ENCODE peak calls at places on chromosomes 16 and 17, in ten cellular contexts. M, F, V, K, X, Y, D, I, R and J are unnamed samples.

GRCh38 chr16:86252596-86252995 is 257.7 kb upstream of the FOXF1 start:
- DNase-seq in R (no peak), K (peak), X (no peak), V (peak), D (no peak), Y (no peak), F (peak), I (peak), M (no peak), J (peak)

GRCh38 chr17:3574231-3574630 is 16.6 kb upstream of the TRPV3 start:
- DNase-seq in F (no peak), X (no peak), I (no peak), K (no peak), Y (no peak), V (no peak), D (no peak), R (no peak), M (no peak), J (no peak)

GRCh38 chr16:57994778-57995177 is 5.7 kb downstream of the ZNF319 start:
- DNase-seq in I (peak), F (peak), X (no peak), M (peak), R (no peak), Y (peak), D (peak), K (peak), V (peak), J (peak)

GRCh38 chr17:7191571-7192270 is 12.6 kb upstream of the ASGR1 start:
- DNase-seq in Y (no peak), F (peak), M (no peak), D (no peak), K (peak), I (peak), V (peak), X (no peak), R (no peak), J (peak)

GRCh38 chr17:78935419-78936323 is 10.5 kb upstream of the TIMP2 start:
- DNase-seq in R (peak), K (peak), F (peak), M (peak), Y (no peak), I (peak), D (no peak), X (peak), V (peak), J (peak)

GRCh38 chr17:47165137-47165536 is 24.0 kb downstream of the CDC27 start:
- DNase-seq in I (no peak), R (no peak), D (no peak), F (peak), M (no peak), X (no peak), K (no peak), Y (no peak), V (no peak), J (no peak)

GRCh38 chr17:64074704-64075484 is 54.5 kb upstream of the ICAM2 start:
- DNase-seq in R (no peak), V (no peak), X (no peak), D (no peak), K (peak), M (no peak), F (peak), I (no peak), Y (no peak), J (no peak)

GRCh38 chr17:77615672-77616242 is 342.7 kb upstream of the TNRC6C start:
- DNase-seq in M (no peak), X (no peak), D (no peak), F (peak), V (no peak), R (no peak), Y (no peak), I (no peak), K (no peak), J (no peak)

GRCh38 chr17:80960797-80961452 is 30.7 kb upstream of the CHMP6 start:
- DNase-seq in V (no peak), Y (no peak), D (peak), R (no peak), F (no peak), M (peak), X (no peak), I (no peak), K (no peak), J (no peak)

GRCh38 chr16:47408491-47408890 is 52.4 kb downstream of the ITFG1 start:
- DNase-seq in K (no peak), V (no peak), M (no peak), R (no peak), Y (no peak), F (no peak), X (no peak), I (no peak), D (no peak), J (no peak)

GRCh38 chr16:69724981-69725479 is 1.3 kb downstream of the NQO1 start:
- DNase-seq in Y (no peak), V (no peak), M (no peak), K (peak), X (no peak), F (peak), I (no peak), R (peak), D (no peak), J (no peak)

GRCh38 chr17:36850794-36851193 is 86.5 kb upstream of the LHX1 start:
- DNase-seq in V (peak), M (no peak), R (no peak), K (peak), X (peak), Y (peak), I (no peak), D (no peak), F (peak), J (no peak)

GRCh38 chr16:11402051-11402744 is 56.9 kb downstream of the RMI2 start:
- DNase-seq in X (no peak), Y (no peak), D (peak), K (no peak), F (peak), R (no peak), V (peak), M (no peak), I (peak), J (peak)

GRCh38 chr17:74055508-74056160 is 147.8 kb upstream of the RPL38 start:
- DNase-seq in D (no peak), F (no peak), R (no peak), Y (no peak), I (no peak), K (no peak), V (no peak), M (no peak), X (no peak), J (no peak)

GRCh38 chr16:57252148-57252721 is 7.2 kb downstream of the ARL2BP start:
- DNase-seq in K (no peak), D (no peak), R (no peak), F (no peak), V (no peak), M (no peak), X (no peak), Y (no peak), I (no peak), J (no peak)

GRCh38 chr17:18241229-18241871 is 15.9 kb downstream of the LLGL1 start:
- DNase-seq in I (no peak), M (no peak), D (no peak), Y (no peak), F (no peak), R (no peak), K (no peak), V (no peak), X (no peak), J (no peak)

GRCh38 chr16:65576631-65577030 is 454.8 kb upstream of the CDH11 start:
- DNase-seq in V (no peak), Y (no peak), M (no peak), F (peak), D (no peak), X (no peak), I (peak), R (no peak), K (no peak), J (no peak)
- TF ChIP-seq CTCF in V (no peak), Y (no peak), M (no peak), F (peak), D (no peak), X (no peak), I (peak), R (no peak), K (no peak), J (no peak)

GRCh38 chr17:75261336-75262111 is at the start of the genes GGA3 and MRPS7:
- DNase-seq in D (peak), R (peak), X (peak), I (peak), M (peak), V (peak), F (peak), Y (peak), K (peak), J (peak)

GRCh38 chr17:75262112-75262606 is 480 bp downstream of the MRPS7 start:
- DNase-seq in R (no peak), M (peak), K (no peak), X (no peak), I (no peak), V (no peak), F (no peak), Y (no peak), D (no peak), J (no peak)

GRCh38 chr17:75263051-75263450 is 1.4 kb downstream of the MRPS7 start:
- DNase-seq in F (no peak), K (no peak), D (no peak), V (no peak), R (no peak), I (no peak), M (peak), X (no peak), Y (no peak), J (no peak)

GRCh38 chr17:75265614-75266314 is 4.1 kb downstream of the MRPS7 start:
- DNase-seq in I (no peak), F (no peak), X (no peak), D (no peak), Y (no peak), R (no peak), K (no peak), V (no peak), M (peak), J (no peak)

DNA sequence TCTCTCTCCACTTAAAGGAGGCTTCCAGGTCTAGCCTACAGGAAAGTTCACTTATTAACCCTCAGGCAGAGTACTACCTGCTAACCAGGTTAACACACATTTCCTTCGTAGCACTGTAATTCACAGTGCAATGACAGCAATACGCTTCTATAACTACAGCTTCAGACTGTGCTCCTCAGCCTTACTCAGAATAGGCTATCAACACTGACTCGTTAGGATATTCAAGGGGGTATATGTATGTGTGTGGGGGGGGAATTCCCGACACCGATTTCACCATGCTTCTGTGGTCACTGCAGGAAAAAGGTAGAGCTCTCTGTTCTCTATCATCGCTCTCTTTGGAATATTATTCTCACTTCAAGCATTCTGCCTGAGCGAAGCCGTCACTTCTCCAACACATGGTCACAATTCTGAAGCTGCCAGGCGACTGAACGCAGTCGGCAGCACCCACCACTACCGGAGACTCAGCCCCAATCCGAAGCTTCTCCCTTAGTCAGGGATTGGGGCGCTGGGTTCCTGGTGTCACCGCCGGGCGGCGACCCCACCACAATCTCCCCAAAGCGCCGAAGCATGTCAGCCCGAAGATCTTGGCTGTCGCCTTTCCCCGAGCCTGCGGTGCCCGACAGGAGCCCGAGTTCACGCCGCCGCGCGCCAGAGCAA is 599 bp downstream of the GGA3 start:
- DNase-seq in R (no peak), X (no peak), I (no peak), M (no peak), Y (no peak), D (no peak), F (peak), K (peak), V (no peak), J (no peak)
- TF ChIP-seq CTCF in R (no peak), X (peak), I (no peak), M (no peak), Y (no peak), D (no peak), F (peak), K (no peak), V (no peak), J (no peak)

GRCh38 chr17:82107341-82107860 is 9.4 kb upstream of the FASN start:
- DNase-seq in Y (no peak), M (peak), D (no peak), F (peak), R (peak), K (no peak), I (peak), X (no peak), V (no peak), J (no peak)
- TF ChIP-seq CTCF in Y (no peak), M (peak), D (no peak), F (peak), R (peak), K (peak), I (peak), X (peak), V (no peak), J (no peak)

DNA sequence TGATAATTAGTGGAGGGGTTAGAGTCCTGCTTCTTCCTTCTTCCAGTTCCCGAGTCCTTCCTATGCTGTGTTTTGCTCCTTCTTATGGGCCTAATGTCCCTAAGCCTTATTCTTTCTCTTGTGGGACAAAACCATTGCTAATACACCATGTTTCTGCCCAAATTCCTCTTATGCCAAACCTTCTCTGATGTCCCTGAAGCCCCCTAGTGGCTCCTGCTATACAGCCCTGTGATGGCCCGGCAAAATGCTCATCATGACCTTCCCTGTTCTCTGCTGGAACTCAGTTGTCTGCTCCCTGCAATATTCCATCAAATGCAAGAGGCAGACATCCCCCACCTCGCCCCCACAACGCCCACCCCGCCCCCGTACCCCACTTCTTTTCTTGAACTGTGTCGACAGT is 171.6 kb downstream of the CDH11 start:
- DNase-seq in R (no peak), X (no peak), D (no peak), K (no peak), V (no peak), Y (no peak), I (no peak), F (no peak), M (no peak), J (no peak)
- TF ChIP-seq CTCF in R (no peak), X (peak), D (no peak), K (peak), V (no peak), Y (no peak), I (peak), F (peak), M (no peak), J (no peak)

GRCh38 chr17:76056882-76057281 is 15.4 kb downstream of the SRP68 start:
- DNase-seq in K (no peak), M (no peak), V (no peak), R (no peak), D (no peak), F (no peak), I (no peak), Y (no peak), X (no peak), J (no peak)
- TF ChIP-seq CTCF in K (no peak), M (no peak), V (no peak), R (no peak), D (no peak), F (no peak), I (peak), Y (no peak), X (no peak), J (no peak)

DNA sequence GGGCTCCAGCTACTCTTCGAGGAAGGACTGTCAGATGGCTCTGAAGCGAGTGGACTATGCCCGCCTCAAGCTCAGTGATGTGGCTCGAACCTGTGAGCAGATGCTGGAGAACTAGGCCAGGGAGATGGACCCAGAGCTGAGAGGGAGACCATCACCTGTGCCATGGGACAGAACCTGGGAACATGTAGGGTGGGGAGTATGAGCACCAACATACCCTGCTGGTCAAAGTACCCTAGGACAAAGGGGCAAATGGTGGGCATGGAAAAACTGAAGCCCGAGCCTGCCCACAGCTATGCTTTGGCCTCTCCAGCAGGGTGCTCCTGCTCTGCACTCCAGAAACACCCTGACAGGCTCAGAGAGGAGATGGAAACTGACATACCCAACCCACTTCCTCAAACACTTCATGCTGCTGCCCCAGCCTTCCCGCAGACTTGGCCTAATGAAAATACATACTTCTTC is 1.9 kb downstream of the MED11 start:
- DNase-seq in F (no peak), K (no peak), R (no peak), Y (no peak), V (peak), I (no peak), X (no peak), M (no peak), D (peak), J (peak)
- TF ChIP-seq CTCF in F (peak), K (peak), R (no peak), Y (no peak), V (peak), I (no peak), X (no peak), M (no peak), D (no peak), J (peak)